ENCODE peak calls at places on chromosomes 5 and 9, in five cellular contexts. One of them, this sample, is unnamed.

GRCh38 chr5:78373231-78373630 is 12.8 kb downstream of the SCAMP1 start:
- DNase-seq in tibial artery: no peak
- DNase-seq in HFF-Myc: no peak
- DNase-seq in GM06990: no peak
- DNase-seq in anterior cingulate cortex: no peak
- DNase-seq in this sample: no peak

GRCh38 chr5:170057311-170057710 is 48.4 kb upstream of the FOXI1 start:
- DNase-seq in HFF-Myc: no peak
- DNase-seq in anterior cingulate cortex: no peak
- DNase-seq in tibial artery: no peak
- DNase-seq in GM06990: no peak
- DNase-seq in this sample: no peak

GRCh38 chr5:72185717-72186388 is 78.6 kb downstream of the MAP1B start:
- DNase-seq in tibial artery: no peak
- DNase-seq in anterior cingulate cortex: no peak
- DNase-seq in GM06990: no peak
- DNase-seq in HFF-Myc: peak
- DNase-seq in this sample: no peak

GRCh38 chr5:103562453-103563157 is at the start of gene NUDT12:
- DNase-seq in anterior cingulate cortex: peak
- DNase-seq in GM06990: peak
- DNase-seq in tibial artery: peak
- DNase-seq in HFF-Myc: peak
- DNase-seq in this sample: peak

GRCh38 chr5:173016621-173017046 is 33.1 kb downstream of the ATP6V0E1 start:
- DNase-seq in HFF-Myc: no peak
- DNase-seq in anterior cingulate cortex: peak
- DNase-seq in tibial artery: no peak
- DNase-seq in GM06990: no peak
- DNase-seq in this sample: peak

GRCh38 chr9:134346151-134346550 is 19.9 kb downstream of the RXRA start:
- DNase-seq in anterior cingulate cortex: no peak
- DNase-seq in GM06990: no peak
- DNase-seq in HFF-Myc: no peak
- DNase-seq in tibial artery: no peak
- DNase-seq in this sample: no peak

GRCh38 chr9:127229691-127230417 is 34.7 kb upstream of the GARNL3 start:
- DNase-seq in HFF-Myc: no peak
- DNase-seq in GM06990: no peak
- DNase-seq in tibial artery: no peak
- DNase-seq in anterior cingulate cortex: no peak
- DNase-seq in this sample: no peak

GRCh38 chr9:23850242-23851023 is 24.4 kb upstream of the ELAVL2 start:
- DNase-seq in tibial artery: no peak
- DNase-seq in HFF-Myc: no peak
- DNase-seq in anterior cingulate cortex: no peak
- DNase-seq in GM06990: no peak
- DNase-seq in this sample: no peak